ENCODE peak calls at places on chromosome 15, in seven cellular contexts. K, N, X, L, V, C and G are unnamed samples.
A peak's percentile ranks its signal among the peaks of the same experiment; 100 is the strongest.

GRCh38 chr15:79099692-79100091 is 9.1 kb upstream of the RASGRF1 start:
- DNase-seq in K (no peak), N (peak; percentile 53), X (no peak), L (no peak), V (no peak), C (no peak), G (no peak)

GRCh38 chr15:52529289-52529929 is 729 bp upstream of the MYO5A start:
- DNase-seq in K (no peak), N (peak; percentile 52), X (no peak), L (no peak), V (no peak), C (no peak), G (peak; percentile 18)

GRCh38 chr15:94667109-94667508 is 435.7 kb downstream of the MCTP2 start:
- DNase-seq in K (no peak), N (no peak), X (no peak), L (no peak), V (no peak), C (no peak), G (no peak)

GRCh38 chr15:85879334-85880163 is 84.8 kb upstream of the KLHL25 start:
- DNase-seq in K (peak; percentile 82), N (peak; percentile 75), X (no peak), L (no peak), V (no peak), C (no peak), G (no peak)

GRCh38 chr15:39629376-39629775 is 48.5 kb downstream of the THBS1 start:
- DNase-seq in K (no peak), N (no peak), X (no peak), L (no peak), V (no peak), C (no peak), G (peak; percentile 59)

GRCh38 chr15:58380280-58380945 is 51.4 kb upstream of the LIPC start:
- DNase-seq in K (no peak), N (no peak), X (no peak), L (no peak), V (no peak), C (no peak), G (no peak)

GRCh38 chr15:88744548-88745020 is 58.7 kb upstream of the ACAN start:
- DNase-seq in K (no peak), N (no peak), X (no peak), L (no peak), V (no peak), C (no peak), G (no peak)

GRCh38 chr15:91338763-91339162 is 238.7 kb downstream of the SV2B start:
- DNase-seq in K (no peak), N (peak; percentile 60), X (no peak), L (peak; percentile 15), V (no peak), C (peak; percentile 74), G (no peak)

GRCh38 chr15:49200347-49200746 is 30.3 kb downstream of the GALK2 start:
- DNase-seq in K (no peak), N (no peak), X (no peak), L (no peak), V (no peak), C (no peak), G (no peak)

GRCh38 chr15:41944313-41944940 is 27.9 kb downstream of the EHD4 start:
- DNase-seq in K (peak; percentile 63), N (peak; percentile 94), X (no peak), L (no peak), V (no peak), C (no peak), G (no peak)

GRCh38 chr15:31265871-31266711 is 60.5 kb upstream of the KLF13 start:
- DNase-seq in K (no peak), N (peak; percentile 43), X (no peak), L (peak; percentile 31), V (peak; percentile 85), C (no peak), G (peak; percentile 59)

GRCh38 chr15:76898102-76898501 is 7.0 kb downstream of the SCAPER start:
- DNase-seq in K (no peak), N (no peak), X (no peak), L (no peak), V (no peak), C (no peak), G (no peak)

GRCh38 chr15:74442604-74443003 is 8.8 kb upstream of the SEMA7A start:
- DNase-seq in K (no peak), N (no peak), X (no peak), L (no peak), V (no peak), C (no peak), G (no peak)

GRCh38 chr15:95918525-95918924 is 412.0 kb upstream of the NR2F2 start:
- DNase-seq in K (no peak), N (no peak), X (no peak), L (no peak), V (no peak), C (no peak), G (no peak)

GRCh38 chr15:25525741-25526140 is 86.9 kb upstream of the UBE3A start:
- DNase-seq in K (no peak), N (no peak), X (no peak), L (no peak), V (no peak), C (no peak), G (no peak)

GRCh38 chr15:76336254-76337046 is at the start of gene ISL2:
- DNase-seq in K (no peak), N (peak; percentile 91), X (peak; percentile 36), L (peak; percentile 41), V (peak; percentile 93), C (peak; percentile 86), G (no peak)

GRCh38 chr15:99755692-99756409 is 22.6 kb upstream of the LYSMD4 start:
- DNase-seq in K (peak; percentile 83), N (no peak), X (peak; percentile 75), L (peak; percentile 40), V (peak; percentile 43), C (peak; percentile 49), G (peak; percentile 23)

GRCh38 chr15:66860844-66861243 is 158.8 kb downstream of the SMAD6 start:
- DNase-seq in K (no peak), N (peak; percentile 18), X (no peak), L (no peak), V (no peak), C (no peak), G (no peak)

GRCh38 chr15:51333571-51333970 is 4.8 kb downstream of the CYP19A1 start:
- DNase-seq in K (no peak), N (no peak), X (no peak), L (no peak), V (no peak), C (no peak), G (no peak)

GRCh38 chr15:57486807-57487206 is 104.9 kb upstream of the MYZAP start:
- DNase-seq in K (no peak), N (no peak), X (no peak), L (no peak), V (no peak), C (no peak), G (no peak)